ENCODE peak calls at places on chromosomes 2 and 18, in five cellular contexts. One of them, this sample, is unnamed.

GRCh38 chr18:457533-457932 is 43.0 kb downstream of the COLEC12 start:
- DNase-seq in NCI-H774: no peak
- DNase-seq in fibroblast of the conjunctiva: peak
- DNase-seq in right atrium auricular region: no peak
- DNase-seq in natural killer cell: no peak
- DNase-seq in this sample: no peak

GRCh38 chr2:70643715-70644114 is 90.1 kb upstream of the TGFA start:
- DNase-seq in natural killer cell: no peak
- DNase-seq in fibroblast of the conjunctiva: no peak
- DNase-seq in NCI-H774: peak
- DNase-seq in right atrium auricular region: no peak
- DNase-seq in this sample: peak

GRCh38 chr2:157413342-157414035 is 30.4 kb downstream of the CYTIP start:
- DNase-seq in right atrium auricular region: no peak
- DNase-seq in NCI-H774: no peak
- DNase-seq in natural killer cell: no peak
- DNase-seq in fibroblast of the conjunctiva: no peak
- DNase-seq in this sample: no peak

GRCh38 chr2:204691911-204692510 is 146.7 kb downstream of the PARD3B start:
- DNase-seq in fibroblast of the conjunctiva: peak
- DNase-seq in right atrium auricular region: no peak
- DNase-seq in NCI-H774: peak
- DNase-seq in natural killer cell: no peak
- DNase-seq in this sample: peak

GRCh38 chr2:207750315-207750714 is 19.4 kb downstream of the FZD5 start:
- DNase-seq in right atrium auricular region: no peak
- DNase-seq in natural killer cell: no peak
- DNase-seq in NCI-H774: no peak
- DNase-seq in fibroblast of the conjunctiva: no peak
- DNase-seq in this sample: no peak

GRCh38 chr2:28626891-28627421 is 124.7 kb upstream of the PPP1CB start:
- DNase-seq in natural killer cell: no peak
- DNase-seq in fibroblast of the conjunctiva: no peak
- DNase-seq in right atrium auricular region: peak
- DNase-seq in NCI-H774: no peak
- DNase-seq in this sample: no peak

GRCh38 chr2:109690822-109691541 is 76.8 kb downstream of the SOWAHC start:
- DNase-seq in right atrium auricular region: no peak
- DNase-seq in fibroblast of the conjunctiva: no peak
- DNase-seq in natural killer cell: no peak
- DNase-seq in NCI-H774: no peak
- DNase-seq in this sample: peak

GRCh38 chr2:19746611-19747309 is 155.0 kb downstream of the TTC32 start:
- DNase-seq in right atrium auricular region: peak
- DNase-seq in natural killer cell: no peak
- DNase-seq in NCI-H774: no peak
- DNase-seq in fibroblast of the conjunctiva: no peak
- DNase-seq in this sample: peak

GRCh38 chr2:113180131-113180946 is 6.6 kb downstream of the PSD4 start:
- DNase-seq in natural killer cell: no peak
- DNase-seq in NCI-H774: no peak
- DNase-seq in right atrium auricular region: no peak
- DNase-seq in fibroblast of the conjunctiva: no peak
- DNase-seq in this sample: no peak

GRCh38 chr2:143778981-143779380 is 649.8 kb downstream of the ARHGAP15 start:
- DNase-seq in NCI-H774: no peak
- DNase-seq in right atrium auricular region: no peak
- DNase-seq in fibroblast of the conjunctiva: no peak
- DNase-seq in natural killer cell: no peak
- DNase-seq in this sample: no peak